ENCODE peak calls at places on chromosomes 2 and 18, in six cellular contexts. Z, B, U, N, R and G are unnamed samples.

GRCh38 chr2:224325941-224326340 is 76.0 kb downstream of the FAM124B start:
- DNase-seq in B (no peak), U (no peak), N (no peak), R (no peak), Z (no peak), G (no peak)

GRCh38 chr2:147463881-147464520 is 380.8 kb upstream of the ACVR2A start:
- DNase-seq in B (no peak), R (no peak), U (no peak), N (no peak), Z (no peak), G (no peak)

GRCh38 chr18:34224423-34225217 is at the start of gene NOL4:
- DNase-seq in B (no peak), U (no peak), N (no peak), R (peak), Z (peak), G (no peak)

GRCh38 chr2:72386288-72386687 is 238.6 kb upstream of the CYP26B1 start:
- DNase-seq in U (no peak), N (no peak), B (no peak), R (no peak), Z (no peak), G (no peak)

GRCh38 chr2:71699428-71699827 is 246.1 kb downstream of the DYSF start:
- DNase-seq in Z (no peak), N (no peak), R (no peak), B (no peak), U (no peak), G (no peak)

GRCh38 chr2:9303528-9304225 is 97.1 kb downstream of the ASAP2 start:
- DNase-seq in N (no peak), Z (no peak), U (no peak), B (no peak), R (no peak), G (no peak)

GRCh38 chr18:76258209-76258608 is 236.8 kb downstream of the ZNF516 start:
- DNase-seq in R (no peak), N (peak), U (no peak), B (no peak), Z (peak), G (no peak)

GRCh38 chr18:1392046-1392445 is 487.4 kb downstream of the ADCYAP1 start:
- DNase-seq in R (no peak), N (no peak), B (no peak), Z (no peak), U (no peak), G (no peak)

GRCh38 chr2:23354554-23354953 is 30.4 kb upstream of the KLHL29 start:
- DNase-seq in B (no peak), U (no peak), R (no peak), Z (no peak), N (no peak), G (no peak)

GRCh38 chr2:205403244-205403845 is 279.0 kb upstream of the NRP2 start:
- DNase-seq in U (no peak), Z (no peak), B (no peak), R (peak), N (peak), G (no peak)

GRCh38 chr18:62037989-62038778 is 145.4 kb upstream of the RNF152 start:
- DNase-seq in U (no peak), R (peak), N (peak), B (no peak), Z (no peak), G (no peak)

GRCh38 chr18:70291295-70291574 is 2.4 kb downstream of the SOCS6 start:
- DNase-seq in R (no peak), U (no peak), Z (no peak), B (no peak), N (no peak), G (no peak)

GRCh38 chr2:145548479-145548878 is 1028.6 kb upstream of the ZEB2 start:
- DNase-seq in U (no peak), R (no peak), N (no peak), B (no peak), Z (no peak), G (no peak)

GRCh38 chr2:221283896-221284295 is 288.2 kb downstream of the EPHA4 start:
- DNase-seq in U (no peak), Z (no peak), N (peak), B (no peak), R (no peak), G (no peak)

GRCh38 chr2:167924556-167924955 is 322.8 kb downstream of the STK39 start:
- DNase-seq in U (no peak), Z (no peak), R (no peak), B (no peak), N (no peak), G (no peak)

GRCh38 chr2:190867182-190867581 is 13.4 kb upstream of the GLS start:
- DNase-seq in R (peak), Z (no peak), U (no peak), B (no peak), N (peak), G (no peak)

GRCh38 chr2:205496370-205496769 is 185.9 kb upstream of the NRP2 start:
- DNase-seq in R (peak), B (no peak), Z (no peak), U (no peak), N (no peak), G (no peak)

GRCh38 chr18:48562075-48562474 is 23.2 kb downstream of the CTIF start:
- DNase-seq in N (peak), R (no peak), U (no peak), B (no peak), Z (no peak), G (no peak)

GRCh38 chr2:160308915-160309314 is 108.8 kb upstream of the ITGB6 start:
- DNase-seq in B (no peak), Z (peak), U (no peak), N (peak), R (peak), G (no peak)

GRCh38 chr18:23231340-23232021 is 96.2 kb downstream of the CABLES1 start:
- DNase-seq in Z (peak), R (peak), B (peak), U (peak), N (peak), G (peak)

GRCh38 chr2:217611626-217612127 is 391.1 kb downstream of the TNS1 start:
- DNase-seq in R (no peak), B (no peak), Z (no peak), U (no peak), N (no peak), G (no peak)

GRCh38 chr2:23350026-23350791 is 34.8 kb upstream of the KLHL29 start:
- DNase-seq in N (peak), R (peak), B (no peak), Z (no peak), U (no peak), G (no peak)

GRCh38 chr2:237295889-237296480 is 118.0 kb downstream of the COL6A3 start:
- DNase-seq in N (no peak), R (no peak), Z (no peak), U (no peak), B (no peak), G (no peak)

GRCh38 chr2:73418343-73418742 is 32.7 kb downstream of the ALMS1 start:
- DNase-seq in Z (peak), R (peak), N (peak), U (peak), B (no peak), G (no peak)

GRCh38 chr18:79507076-79507545 is 111.4 kb downstream of the NFATC1 start:
- DNase-seq in B (no peak), Z (peak), U (peak), N (peak), R (peak), G (no peak)

GRCh38 chr18:79682896-79683625 is 3.5 kb downstream of the CTDP1 start:
- DNase-seq in Z (no peak), N (no peak), U (no peak), R (no peak), B (no peak), G (peak)

GRCh38 chr18:1511619-1512311 is 607.1 kb downstream of the ADCYAP1 start:
- DNase-seq in R (no peak), N (no peak), U (no peak), Z (no peak), B (no peak), G (no peak)

GRCh38 chr2:40466332-40466731 is 14.4 kb upstream of the SLC8A1 start:
- DNase-seq in N (no peak), Z (no peak), U (no peak), R (no peak), B (no peak), G (no peak)

GRCh38 chr2:158845869-158846268 is 50.8 kb downstream of the DAPL1 start:
- DNase-seq in R (peak), U (no peak), Z (peak), N (peak), B (no peak), G (no peak)

GRCh38 chr2:176122633-176123482 is at the start of gene HOXD9:
- DNase-seq in R (no peak), N (peak), Z (no peak), U (no peak), B (no peak), G (no peak)